ENCODE peak calls at places on chromosome 11, in four cellular contexts. One of them, this sample, is unnamed.

GRCh38 chr11:124961972-124962609 is 8.1 kb downstream of the CCDC15 start:
- DNase-seq in amygdala: no peak
- DNase-seq in T-helper 2 cell: peak
- DNase-seq in RWPE1: peak
- DNase-seq in this sample: peak

GRCh38 chr11:131423715-131424114 is 53.3 kb downstream of the NTM start:
- DNase-seq in amygdala: no peak
- DNase-seq in T-helper 2 cell: no peak
- DNase-seq in RWPE1: peak
- DNase-seq in this sample: no peak

GRCh38 chr11:6437993-6438392 is 2.8 kb downstream of the HPX start:
- DNase-seq in amygdala: no peak
- DNase-seq in T-helper 2 cell: peak
- DNase-seq in RWPE1: no peak
- DNase-seq in this sample: no peak

GRCh38 chr11:70517996-70518907 is 119.9 kb downstream of the CTTN start:
- DNase-seq in amygdala: no peak
- DNase-seq in T-helper 2 cell: no peak
- DNase-seq in RWPE1: peak
- DNase-seq in this sample: peak

GRCh38 chr11:77047007-77047927 is 13.1 kb downstream of the B3GNT6 start:
- DNase-seq in amygdala: peak
- DNase-seq in T-helper 2 cell: peak
- DNase-seq in RWPE1: peak
- DNase-seq in this sample: peak

GRCh38 chr11:2300936-2301630 is 635 bp downstream of the C11orf21 start:
- DNase-seq in amygdala: no peak
- DNase-seq in T-helper 2 cell: no peak
- DNase-seq in RWPE1: no peak
- DNase-seq in this sample: peak

GRCh38 chr11:23732026-23732425 is 764.8 kb upstream of the LUZP2 start:
- DNase-seq in amygdala: no peak
- DNase-seq in T-helper 2 cell: no peak
- DNase-seq in RWPE1: no peak
- DNase-seq in this sample: no peak

GRCh38 chr11:45900916-45901617 is 6.0 kb downstream of the FREY1 start:
- DNase-seq in amygdala: peak
- DNase-seq in T-helper 2 cell: no peak
- DNase-seq in RWPE1: no peak
- DNase-seq in this sample: no peak

GRCh38 chr11:93192163-93192562 is 5.6 kb downstream of the SLC36A4 start:
- DNase-seq in amygdala: no peak
- DNase-seq in T-helper 2 cell: no peak
- DNase-seq in RWPE1: no peak
- DNase-seq in this sample: no peak

GRCh38 chr11:123544631-123545375 is 109.6 kb downstream of the SCN3B start:
- DNase-seq in amygdala: peak
- DNase-seq in T-helper 2 cell: no peak
- DNase-seq in RWPE1: no peak
- DNase-seq in this sample: no peak

GRCh38 chr11:96162816-96163499 is 180.0 kb downstream of the MAML2 start:
- DNase-seq in amygdala: no peak
- DNase-seq in T-helper 2 cell: no peak
- DNase-seq in RWPE1: peak
- DNase-seq in this sample: no peak

GRCh38 chr11:123757976-123758375 is 3.7 kb upstream of the OR6X1 start:
- DNase-seq in amygdala: no peak
- DNase-seq in T-helper 2 cell: peak
- DNase-seq in RWPE1: no peak
- DNase-seq in this sample: no peak

GRCh38 chr11:57480409-57481137 is 20.2 kb downstream of the RTN4RL2 start:
- DNase-seq in amygdala: peak
- DNase-seq in T-helper 2 cell: peak
- DNase-seq in RWPE1: no peak
- DNase-seq in this sample: no peak

GRCh38 chr11:100740440-100740839 is 53.4 kb downstream of the ARHGAP42 start:
- DNase-seq in amygdala: no peak
- DNase-seq in T-helper 2 cell: no peak
- DNase-seq in RWPE1: no peak
- DNase-seq in this sample: no peak

This sample was measured in natural killer cell treated with Interleukin-12 subunit alpha and Interleukin-12 subunit beta and Interleukin-15 and Interleukin-18, amount 100 ng/mL, for 72 hours.